ENCODE peak calls at places on chromosomes 13 and 19, in seven cellular contexts. G is RWPE1; C is esophagus muscularis mucosa; N is A673; H is NCI-H2029 treated with DMSO at 0.1 percent for 48 hours; R is activated naive CD4-positive, alpha-beta T cell; T is HT1080. J is an unnamed sample.

GRCh38 chr19:5587071-5587455 is 19.3 kb upstream of the TINCR start:
- DNase-seq in G (no peak), C (no peak), N (no peak), H (no peak), R (no peak), T (no peak), J (no peak)

GRCh38 chr13:23378009-23378632 is 55.4 kb downstream of the SACS start:
- DNase-seq in G (peak), C (no peak), N (peak), H (no peak), R (no peak), T (peak), J (no peak)

GRCh38 chr13:19601749-19602725 is 31.4 kb upstream of the MPHOSPH8 start:
- DNase-seq in G (peak), C (no peak), N (peak), H (no peak), R (no peak), T (peak), J (peak)

GRCh38 chr19:7607212-7607873 is 11.7 kb downstream of the CAMSAP3 start:
- DNase-seq in G (no peak), C (no peak), N (no peak), H (no peak), R (no peak), T (no peak), J (no peak)

GRCh38 chr19:48674921-48675824 is 2.4 kb upstream of the NTN5 start:
- DNase-seq in G (peak), C (peak), N (peak), H (peak), R (peak), T (peak), J (peak)

GRCh38 chr13:84076280-84076679 is 194.0 kb upstream of the SLITRK1 start:
- DNase-seq in G (no peak), C (no peak), N (no peak), H (no peak), R (no peak), T (no peak), J (no peak)

GRCh38 chr19:791605-792360 is 5.5 kb upstream of the PTBP1 start:
- DNase-seq in G (no peak), C (no peak), N (no peak), H (no peak), R (no peak), T (no peak), J (no peak)

GRCh38 chr19:33177417-33177976 is 16.6 kb upstream of the LRP3 start:
- DNase-seq in G (peak), C (no peak), N (no peak), H (no peak), R (peak), T (no peak), J (peak)

GRCh38 chr13:41418027-41418426 is 39.3 kb upstream of the RGCC start:
- DNase-seq in G (no peak), C (peak), N (no peak), H (no peak), R (no peak), T (peak), J (no peak)

GRCh38 chr13:27797228-27797624 is 4.9 kb downstream of the GSX1 start:
- DNase-seq in G (peak), C (no peak), N (peak), H (no peak), R (no peak), T (peak), J (peak)

GRCh38 chr13:26062853-26063444 is 11.1 kb upstream of the SHISA2 start:
- DNase-seq in G (peak), C (peak), N (peak), H (no peak), R (no peak), T (peak), J (peak)

GRCh38 chr19:51784922-51785690 is 9.9 kb upstream of the FPR3 start:
- DNase-seq in G (peak), C (peak), N (peak), H (no peak), R (no peak), T (peak), J (peak)

GRCh38 chr19:17468302-17469091 is 1.8 kb upstream of the SLC27A1 start:
- DNase-seq in G (no peak), C (no peak), N (no peak), H (no peak), R (no peak), T (no peak), J (no peak)

GRCh38 chr19:17420267-17420924 is 549 bp downstream of the MVB12A start:
- DNase-seq in G (peak), C (no peak), N (no peak), H (no peak), R (no peak), T (peak), J (peak)

GRCh38 chr19:5990289-5990797 is 12.4 kb upstream of the RANBP3 start:
- DNase-seq in G (no peak), C (no peak), N (peak), H (peak), R (no peak), T (no peak), J (no peak)

GRCh38 chr13:110263906-110264305 is 43.1 kb downstream of the COL4A1 start:
- DNase-seq in G (no peak), C (peak), N (no peak), H (no peak), R (no peak), T (no peak), J (no peak)

GRCh38 chr19:17170538-17171297 is 44.4 kb upstream of the USE1 start:
- DNase-seq in G (no peak), C (no peak), N (no peak), H (no peak), R (no peak), T (no peak), J (no peak)